ENCODE peak calls at places on chromosomes 7 and 10, in four cellular contexts. One of them, this sample, is unnamed.

GRCh38 chr7:94908204-94909022 is 1.0 kb downstream of the PPP1R9A start:
- DNase-seq in mesendoderm: peak; percentile 77
- DNase-seq in BJ: no peak
- DNase-seq in effector memory CD4-positive, alpha-beta T cell: no peak
- DNase-seq in this sample: no peak

GRCh38 chr7:29282819-29283414 is 88.3 kb downstream of the CHN2 start:
- DNase-seq in BJ: no peak
- DNase-seq in effector memory CD4-positive, alpha-beta T cell: no peak
- DNase-seq in mesendoderm: no peak
- DNase-seq in this sample: no peak

GRCh38 chr10:62084434-62084833 is 182.9 kb downstream of the ARID5B start:
- DNase-seq in BJ: no peak
- DNase-seq in effector memory CD4-positive, alpha-beta T cell: no peak
- DNase-seq in mesendoderm: no peak
- DNase-seq in this sample: no peak

GRCh38 chr7:22251284-22251683 is 105.7 kb downstream of the RAPGEF5 start:
- DNase-seq in effector memory CD4-positive, alpha-beta T cell: no peak
- DNase-seq in mesendoderm: peak; percentile 27
- DNase-seq in BJ: no peak
- DNase-seq in this sample: no peak

GRCh38 chr7:155685070-155685790 is 40.8 kb downstream of the RBM33 start:
- DNase-seq in BJ: no peak
- DNase-seq in mesendoderm: no peak
- DNase-seq in effector memory CD4-positive, alpha-beta T cell: no peak
- DNase-seq in this sample: no peak

GRCh38 chr7:139943391-139943790 is 114.3 kb downstream of the TBXAS1 start:
- DNase-seq in BJ: no peak
- DNase-seq in effector memory CD4-positive, alpha-beta T cell: no peak
- DNase-seq in mesendoderm: peak; percentile 62
- DNase-seq in this sample: no peak

GRCh38 chr10:29163746-29164145 is 125.1 kb upstream of the LYZL1 start:
- DNase-seq in BJ: no peak
- DNase-seq in mesendoderm: no peak
- DNase-seq in effector memory CD4-positive, alpha-beta T cell: no peak
- DNase-seq in this sample: no peak

GRCh38 chr7:92461027-92462003 is 14.0 kb downstream of the GATAD1 start:
- DNase-seq in effector memory CD4-positive, alpha-beta T cell: no peak
- DNase-seq in BJ: no peak
- DNase-seq in mesendoderm: peak; percentile 62
- DNase-seq in this sample: peak; percentile 3

GRCh38 chr7:28029036-28029435 is 151.6 kb downstream of the JAZF1 start:
- DNase-seq in BJ: no peak
- DNase-seq in mesendoderm: no peak
- DNase-seq in effector memory CD4-positive, alpha-beta T cell: no peak
- DNase-seq in this sample: no peak

GRCh38 chr10:28581916-28582315 is 49.0 kb downstream of the WAC start:
- DNase-seq in BJ: no peak
- DNase-seq in mesendoderm: peak; percentile 25
- DNase-seq in effector memory CD4-positive, alpha-beta T cell: no peak
- DNase-seq in this sample: no peak

GRCh38 chr10:131041361-131041916 is 270.1 kb downstream of the TCERG1L start:
- DNase-seq in BJ: no peak
- DNase-seq in mesendoderm: no peak
- DNase-seq in effector memory CD4-positive, alpha-beta T cell: no peak
- DNase-seq in this sample: no peak

GRCh38 chr10:116654816-116655215 is 34.1 kb downstream of the PNLIPRP2 start:
- DNase-seq in effector memory CD4-positive, alpha-beta T cell: no peak
- DNase-seq in BJ: no peak
- DNase-seq in mesendoderm: peak; percentile 74
- DNase-seq in this sample: no peak

GRCh38 chr10:132735923-132736391 is 50.0 kb downstream of the NKX6-2 start:
- DNase-seq in effector memory CD4-positive, alpha-beta T cell: no peak
- DNase-seq in BJ: no peak
- DNase-seq in mesendoderm: no peak
- DNase-seq in this sample: no peak

GRCh38 chr10:97508342-97508741 is 9.6 kb downstream of the UBTD1 start:
- DNase-seq in mesendoderm: peak; percentile 65
- DNase-seq in effector memory CD4-positive, alpha-beta T cell: no peak
- DNase-seq in BJ: no peak
- DNase-seq in this sample: no peak

GRCh38 chr7:37065779-37066271 is 341.5 kb upstream of the AOAH start:
- DNase-seq in BJ: no peak
- DNase-seq in mesendoderm: no peak
- DNase-seq in effector memory CD4-positive, alpha-beta T cell: no peak
- DNase-seq in this sample: peak; percentile 52

GRCh38 chr10:7610651-7611389 is 55.9 kb downstream of the ITIH5 start:
- DNase-seq in effector memory CD4-positive, alpha-beta T cell: no peak
- DNase-seq in mesendoderm: peak; percentile 47
- DNase-seq in BJ: peak; percentile 96
- DNase-seq in this sample: peak; percentile 83

GRCh38 chr10:72855790-72856189 is 37.7 kb upstream of the OIT3 start:
- DNase-seq in BJ: no peak
- DNase-seq in mesendoderm: no peak
- DNase-seq in effector memory CD4-positive, alpha-beta T cell: no peak
- DNase-seq in this sample: no peak

GRCh38 chr10:103238506-103239252 is 7.0 kb upstream of the RPEL1 start:
- DNase-seq in mesendoderm: peak; percentile 91
- DNase-seq in BJ: no peak
- DNase-seq in effector memory CD4-positive, alpha-beta T cell: no peak
- DNase-seq in this sample: no peak

GRCh38 chr7:135181261-135181928 is 10.9 kb upstream of the CYREN start:
- DNase-seq in BJ: no peak
- DNase-seq in mesendoderm: no peak
- DNase-seq in effector memory CD4-positive, alpha-beta T cell: no peak
- DNase-seq in this sample: no peak

GRCh38 chr10:104980401-104980800 is 339.3 kb downstream of the SORCS3 start:
- DNase-seq in effector memory CD4-positive, alpha-beta T cell: no peak
- DNase-seq in mesendoderm: no peak
- DNase-seq in BJ: no peak
- DNase-seq in this sample: no peak

GRCh38 chr10:116723428-116724281 is 18.7 kb downstream of the HSPA12A start:
- DNase-seq in mesendoderm: no peak
- DNase-seq in BJ: no peak
- DNase-seq in effector memory CD4-positive, alpha-beta T cell: peak; percentile 49
- DNase-seq in this sample: no peak

GRCh38 chr7:43612599-43613589 is 30.0 kb downstream of the STK17A start:
- DNase-seq in BJ: peak; percentile 38
- DNase-seq in effector memory CD4-positive, alpha-beta T cell: no peak
- DNase-seq in mesendoderm: no peak
- DNase-seq in this sample: peak; percentile 25

GRCh38 chr7:36690514-36691187 is 33.6 kb downstream of the AOAH start:
- DNase-seq in BJ: no peak
- DNase-seq in mesendoderm: no peak
- DNase-seq in effector memory CD4-positive, alpha-beta T cell: no peak
- DNase-seq in this sample: no peak

GRCh38 chr7:120452665-120453064 is 179.7 kb downstream of the KCND2 start:
- DNase-seq in BJ: no peak
- DNase-seq in effector memory CD4-positive, alpha-beta T cell: no peak
- DNase-seq in mesendoderm: no peak
- DNase-seq in this sample: no peak

GRCh38 chr10:14032406-14032998 is 298.2 kb downstream of the FRMD4A start:
- DNase-seq in BJ: no peak
- DNase-seq in mesendoderm: peak; percentile 81
- DNase-seq in effector memory CD4-positive, alpha-beta T cell: peak; percentile 4
- DNase-seq in this sample: no peak

GRCh38 chr7:82375068-82375467 is 68.5 kb downstream of the CACNA2D1 start:
- DNase-seq in effector memory CD4-positive, alpha-beta T cell: no peak
- DNase-seq in BJ: no peak
- DNase-seq in mesendoderm: no peak
- DNase-seq in this sample: no peak

GRCh38 chr7:69245646-69246045 is 352.6 kb upstream of the AUTS2 start:
- DNase-seq in effector memory CD4-positive, alpha-beta T cell: no peak
- DNase-seq in mesendoderm: peak; percentile 70
- DNase-seq in BJ: no peak
- DNase-seq in this sample: no peak

GRCh38 chr10:62543981-62544380 is 169.8 kb downstream of the ZNF365 start:
- DNase-seq in effector memory CD4-positive, alpha-beta T cell: no peak
- DNase-seq in mesendoderm: no peak
- DNase-seq in BJ: no peak
- DNase-seq in this sample: no peak

GRCh38 chr10:124058346-124059003 is 34.9 kb downstream of the CHST15 start:
- DNase-seq in mesendoderm: no peak
- DNase-seq in effector memory CD4-positive, alpha-beta T cell: no peak
- DNase-seq in BJ: no peak
- DNase-seq in this sample: no peak

GRCh38 chr7:32518534-32519140 is 23.3 kb downstream of the AVL9 start:
- DNase-seq in BJ: no peak
- DNase-seq in mesendoderm: peak; percentile 94
- DNase-seq in effector memory CD4-positive, alpha-beta T cell: no peak
- DNase-seq in this sample: peak; percentile 49
- H3K4me3 ChIP-seq in BJ: no peak overlapping the region
- H3K4me3 ChIP-seq in mesendoderm: no peak overlapping the region
- H3K4me3 ChIP-seq in effector memory CD4-positive, alpha-beta T cell: no peak overlapping the region
- H3K4me3 ChIP-seq in this sample: no peak overlapping the region

GRCh38 chr7:129338450-129338849 is 95.8 kb upstream of the STRIP2 start:
- DNase-seq in mesendoderm: peak; percentile 24
- DNase-seq in BJ: no peak
- DNase-seq in effector memory CD4-positive, alpha-beta T cell: no peak
- DNase-seq in this sample: no peak
- H3K4me3 ChIP-seq in mesendoderm: no peak overlapping the region
- H3K4me3 ChIP-seq in BJ: no peak overlapping the region
- H3K4me3 ChIP-seq in effector memory CD4-positive, alpha-beta T cell: no peak overlapping the region
- H3K4me3 ChIP-seq in this sample: no peak overlapping the region

GRCh38 chr10:101774589-101775272 is 1.2 kb downstream of the FGF8 start:
- DNase-seq in mesendoderm: peak; percentile 53
- DNase-seq in BJ: no peak
- DNase-seq in effector memory CD4-positive, alpha-beta T cell: no peak
- DNase-seq in this sample: no peak
- H3K4me3 ChIP-seq in mesendoderm: peak overlapping the region; percentile 19
- H3K4me3 ChIP-seq in BJ: no peak overlapping the region
- H3K4me3 ChIP-seq in effector memory CD4-positive, alpha-beta T cell: no peak overlapping the region
- H3K4me3 ChIP-seq in this sample: no peak overlapping the region

GRCh38 chr7:8443871-8444756 is 10.7 kb downstream of the NXPH1 start:
- DNase-seq in effector memory CD4-positive, alpha-beta T cell: no peak
- DNase-seq in BJ: no peak
- DNase-seq in mesendoderm: peak; percentile 82
- DNase-seq in this sample: no peak
- H3K4me3 ChIP-seq in effector memory CD4-positive, alpha-beta T cell: no peak overlapping the region
- H3K4me3 ChIP-seq in BJ: no peak overlapping the region
- H3K4me3 ChIP-seq in mesendoderm: no peak overlapping the region
- H3K4me3 ChIP-seq in this sample: no peak overlapping the region

GRCh38 chr7:132857031-132857430 is 224.9 kb downstream of the CHCHD3 start:
- DNase-seq in BJ: no peak
- DNase-seq in effector memory CD4-positive, alpha-beta T cell: no peak
- DNase-seq in mesendoderm: no peak
- DNase-seq in this sample: no peak
- H3K4me3 ChIP-seq in BJ: no peak overlapping the region
- H3K4me3 ChIP-seq in effector memory CD4-positive, alpha-beta T cell: no peak overlapping the region
- H3K4me3 ChIP-seq in mesendoderm: no peak overlapping the region
- H3K4me3 ChIP-seq in this sample: no peak overlapping the region

GRCh38 chr10:85735997-85736396 is 630.6 kb downstream of the GRID1 start:
- DNase-seq in BJ: no peak
- DNase-seq in effector memory CD4-positive, alpha-beta T cell: no peak
- DNase-seq in mesendoderm: no peak
- DNase-seq in this sample: no peak

GRCh38 chr10:85741626-85742300 is 624.8 kb downstream of the GRID1 start:
- DNase-seq in BJ: no peak
- DNase-seq in effector memory CD4-positive, alpha-beta T cell: no peak
- DNase-seq in mesendoderm: no peak
- DNase-seq in this sample: no peak
- H3K4me3 ChIP-seq in BJ: no peak overlapping the region
- H3K4me3 ChIP-seq in effector memory CD4-positive, alpha-beta T cell: no peak overlapping the region
- H3K4me3 ChIP-seq in mesendoderm: no peak overlapping the region
- H3K4me3 ChIP-seq in this sample: no peak overlapping the region

GRCh38 chr7:141704741-141705140 is 2.8 kb upstream of the DENND11 start:
- DNase-seq in BJ: no peak
- DNase-seq in mesendoderm: no peak
- DNase-seq in effector memory CD4-positive, alpha-beta T cell: no peak
- DNase-seq in this sample: no peak
- H3K4me3 ChIP-seq in BJ: no peak overlapping the region
- H3K4me3 ChIP-seq in mesendoderm: no peak overlapping the region
- H3K4me3 ChIP-seq in effector memory CD4-positive, alpha-beta T cell: no peak overlapping the region
- H3K4me3 ChIP-seq in this sample: no peak overlapping the region

GRCh38 chr10:111551001-111551400 is 474.2 kb downstream of the ADRA2A start:
- DNase-seq in effector memory CD4-positive, alpha-beta T cell: no peak
- DNase-seq in mesendoderm: no peak
- DNase-seq in BJ: no peak
- DNase-seq in this sample: no peak

GRCh38 chr10:111560042-111560441 is 483.2 kb downstream of the ADRA2A start:
- DNase-seq in effector memory CD4-positive, alpha-beta T cell: no peak
- DNase-seq in BJ: no peak
- DNase-seq in mesendoderm: no peak
- DNase-seq in this sample: no peak

GRCh38 chr10:111556666-111557065 is 479.8 kb downstream of the ADRA2A start:
- DNase-seq in mesendoderm: no peak
- DNase-seq in effector memory CD4-positive, alpha-beta T cell: no peak
- DNase-seq in BJ: no peak
- DNase-seq in this sample: no peak
- H3K4me3 ChIP-seq in mesendoderm: no peak overlapping the region
- H3K4me3 ChIP-seq in effector memory CD4-positive, alpha-beta T cell: no peak overlapping the region
- H3K4me3 ChIP-seq in BJ: no peak overlapping the region
- H3K4me3 ChIP-seq in this sample: no peak overlapping the region

GRCh38 chr10:101130984-101131961 is at the start of gene TLX1:
- DNase-seq in mesendoderm: peak; percentile 56
- DNase-seq in BJ: no peak
- DNase-seq in effector memory CD4-positive, alpha-beta T cell: no peak
- DNase-seq in this sample: no peak
- H3K4me3 ChIP-seq in mesendoderm: no peak within 1 kb of the TSS
- H3K4me3 ChIP-seq in BJ: no peak within 1 kb of the TSS
- H3K4me3 ChIP-seq in effector memory CD4-positive, alpha-beta T cell: peak within 1 kb of the TSS; percentile 41
- H3K4me3 ChIP-seq in this sample: no peak within 1 kb of the TSS

This sample was measured in skeletal muscle cell.